ENCODE peak calls at places on chromosome 16, in seven cellular contexts. Y, L, P, Z, O, U and Q are unnamed samples.

GRCh38 chr16:79965718-79966117 is 365.2 kb upstream of the MAF start:
- DNase-seq in Y (no peak), L (no peak), P (no peak), Z (no peak), O (no peak), U (no peak), Q (no peak)

GRCh38 chr16:50925758-50926357 is 184.0 kb downstream of the CYLD start:
- DNase-seq in Y (no peak), L (no peak), P (no peak), Z (no peak), O (peak; percentile 29), U (no peak), Q (no peak)

GRCh38 chr16:85845276-85845675 is 45.8 kb downstream of the COX4I1 start:
- DNase-seq in Y (no peak), L (no peak), P (no peak), Z (no peak), O (no peak), U (no peak), Q (no peak)

GRCh38 chr16:20901441-20902112 is 1.0 kb downstream of the LYRM1 start:
- DNase-seq in Y (no peak), L (peak; percentile 56), P (peak; percentile 67), Z (peak; percentile 54), O (peak; percentile 77), U (peak; percentile 67), Q (peak; percentile 58)

GRCh38 chr16:1846416-1846815 is 19.4 kb downstream of the FAHD1 start:
- DNase-seq in Y (no peak), L (no peak), P (no peak), Z (no peak), O (no peak), U (no peak), Q (no peak)

GRCh38 chr16:72921620-72922019 is 126.3 kb downstream of the ZFHX3 start:
- DNase-seq in Y (no peak), L (no peak), P (no peak), Z (no peak), O (peak; percentile 36), U (peak; percentile 72), Q (no peak)

GRCh38 chr16:66304151-66304550 is 62.3 kb upstream of the CDH5 start:
- DNase-seq in Y (no peak), L (no peak), P (no peak), Z (no peak), O (peak; percentile 12), U (peak; percentile 24), Q (no peak)

GRCh38 chr16:17177242-17177967 is 293.4 kb downstream of the XYLT1 start:
- DNase-seq in Y (no peak), L (no peak), P (no peak), Z (no peak), O (peak; percentile 49), U (no peak), Q (no peak)

GRCh38 chr16:9286930-9287329 is 195.5 kb downstream of the HAPSTR1 start:
- DNase-seq in Y (no peak), L (no peak), P (no peak), Z (no peak), O (no peak), U (no peak), Q (no peak)

GRCh38 chr16:68285683-68286082 is 21.4 kb downstream of the SLC7A6 start:
- DNase-seq in Y (no peak), L (no peak), P (no peak), Z (no peak), O (no peak), U (no peak), Q (no peak)

GRCh38 chr16:90031931-90032663 is 12.8 kb upstream of the DBNDD1 start:
- DNase-seq in Y (no peak), L (no peak), P (no peak), Z (no peak), O (peak; percentile 48), U (no peak), Q (peak; percentile 86)

GRCh38 chr16:73743665-73744496 is 552.7 kb upstream of the PSMD7 start:
- DNase-seq in Y (no peak), L (peak; percentile 60), P (no peak), Z (peak; percentile 54), O (no peak), U (no peak), Q (peak; percentile 10)

GRCh38 chr16:4426021-4426684 is 485 bp downstream of the DNAJA3 start:
- DNase-seq in Y (no peak), L (peak; percentile 54), P (peak; percentile 71), Z (no peak), O (peak; percentile 50), U (no peak), Q (no peak)

GRCh38 chr16:680625-680945 is 375 bp downstream of the STUB1 start:
- DNase-seq in Y (no peak), L (no peak), P (no peak), Z (no peak), O (no peak), U (no peak), Q (no peak)

GRCh38 chr16:54930034-54930938 is at the start of gene IRX5:
- DNase-seq in Y (no peak), L (peak; percentile 91), P (peak; percentile 89), Z (peak; percentile 96), O (peak; percentile 98), U (peak; percentile 90), Q (peak; percentile 89)

GRCh38 chr16:19694989-19695388 is 23.0 kb downstream of the KNOP1 start:
- DNase-seq in Y (no peak), L (peak; percentile 37), P (no peak), Z (no peak), O (peak; percentile 16), U (no peak), Q (no peak)

GRCh38 chr16:27404163-27404823 is 2.3 kb downstream of the IL21R start:
- DNase-seq in Y (no peak), L (no peak), P (peak; percentile 42), Z (no peak), O (no peak), U (no peak), Q (no peak)

GRCh38 chr16:86575754-86576557 is 2.4 kb upstream of the FOXL1 start:
- DNase-seq in Y (no peak), L (peak; percentile 98), P (peak; percentile 63), Z (peak; percentile 97), O (peak; percentile 98), U (no peak), Q (peak; percentile 45)

GRCh38 chr16:31093132-31093703 is 1.4 kb downstream of the VKORC1 start:
- DNase-seq in Y (no peak), L (peak; percentile 51), P (peak; percentile 59), Z (peak; percentile 76), O (peak; percentile 71), U (no peak), Q (no peak)

GRCh38 chr16:30356401-30357084 is 1.4 kb upstream of the CD2BP2 start:
- DNase-seq in Y (no peak), L (no peak), P (peak; percentile 23), Z (no peak), O (peak; percentile 14), U (no peak), Q (no peak)

GRCh38 chr16:89606006-89606405 is 7.4 kb upstream of the DPEP1 start:
- DNase-seq in Y (no peak), L (no peak), P (no peak), Z (no peak), O (no peak), U (no peak), Q (no peak)

GRCh38 chr16:89557230-89557935 is 3.1 kb upstream of the RPL13 start:
- DNase-seq in Y (peak; percentile 62), L (peak; percentile 95), P (peak; percentile 75), Z (peak; percentile 92), O (peak; percentile 85), U (peak; percentile 84), Q (peak; percentile 84)

GRCh38 chr16:11503566-11503965 is 83.2 kb downstream of the LITAF start:
- DNase-seq in Y (no peak), L (no peak), P (no peak), Z (no peak), O (no peak), U (no peak), Q (no peak)

GRCh38 chr16:66516172-66516807 is 33.6 kb downstream of the TK2 start:
- DNase-seq in Y (no peak), L (no peak), P (peak; percentile 33), Z (no peak), O (peak; percentile 65), U (no peak), Q (no peak)

GRCh38 chr16:58498341-58499091 is 1.4 kb upstream of the NDRG4 start:
- DNase-seq in Y (no peak), L (no peak), P (no peak), Z (no peak), O (no peak), U (peak; percentile 13), Q (no peak)

GRCh38 chr16:72963508-72963907 is 84.4 kb downstream of the ZFHX3 start:
- DNase-seq in Y (no peak), L (no peak), P (no peak), Z (no peak), O (no peak), U (no peak), Q (no peak)

GRCh38 chr16:78563905-78564304 is 464.5 kb downstream of the WWOX start:
- DNase-seq in Y (no peak), L (no peak), P (no peak), Z (no peak), O (no peak), U (no peak), Q (no peak)

GRCh38 chr16:12784076-12784475 is 19.6 kb downstream of the CPPED1 start:
- DNase-seq in Y (no peak), L (no peak), P (no peak), Z (no peak), O (peak; percentile 5), U (no peak), Q (no peak)

GRCh38 chr16:82700541-82701240 is 73.9 kb downstream of the CDH13 start:
- DNase-seq in Y (no peak), L (no peak), P (no peak), Z (no peak), O (peak; percentile 64), U (no peak), Q (no peak)

GRCh38 chr16:4591191-4591590 is 23.5 kb downstream of the UBALD1 start:
- DNase-seq in Y (no peak), L (no peak), P (no peak), Z (no peak), O (no peak), U (no peak), Q (no peak)

GRCh38 chr16:4521971-4522623 is 16.5 kb downstream of the CDIP1 start:
- DNase-seq in Y (no peak), L (peak; percentile 68), P (no peak), Z (peak; percentile 54), O (no peak), U (peak; percentile 60), Q (no peak)